ENCODE peak calls at places on chromosomes 12 and 14, in six cellular contexts. P is neuronal stem cell, W is mesenchymal stem cell, Y is IMR-90, C is H1, J is trophoblast cell. B is an unnamed sample.
A peak's percentile ranks its signal among the peaks of the same experiment; 100 is the strongest.

GRCh38 chr14:39034481-39035296 is 68.3 kb downstream of the SEC23A start:
- DNase-seq in Y (no peak), W (peak; percentile 27), J (no peak), P (no peak), C (no peak), B (no peak)

GRCh38 chr14:48398675-48399282 is 723.4 kb upstream of the MDGA2 start:
- DNase-seq in C (no peak), J (no peak), W (peak; percentile 68), P (peak; percentile 30), Y (peak; percentile 47), B (no peak)

GRCh38 chr14:39055786-39056474 is 47.1 kb downstream of the SEC23A start:
- DNase-seq in J (no peak), W (no peak), P (no peak), Y (no peak), C (no peak), B (no peak)

GRCh38 chr12:99605-100004 is 33.0 kb downstream of the IQSEC3 start:
- DNase-seq in P (peak; percentile 45), W (peak; percentile 28), J (no peak), C (no peak), Y (peak; percentile 50), B (peak; percentile 73)

GRCh38 chr12:71282925-71283324 is 125.1 kb upstream of the TSPAN8 start:
- DNase-seq in P (no peak), J (peak; percentile 27), W (no peak), Y (no peak), C (no peak), B (no peak)

GRCh38 chr12:7970475-7971252 is 34.7 kb upstream of the SLC2A3 start:
- DNase-seq in P (peak; percentile 90), C (peak; percentile 92), J (peak; percentile 98), W (peak; percentile 97), Y (peak; percentile 94), B (peak; percentile 98)

GRCh38 chr12:86948851-86949250 is 692.7 kb upstream of the MGAT4C start:
- DNase-seq in W (peak; percentile 49), C (no peak), P (no peak), Y (peak; percentile 17), J (no peak), B (no peak)

GRCh38 chr12:109287811-109288469 is 21.1 kb downstream of the FOXN4 start:
- DNase-seq in C (no peak), Y (no peak), P (no peak), W (no peak), J (no peak), B (no peak)

GRCh38 chr12:109962388-109962787 is 33.8 kb downstream of the GIT2 start:
- DNase-seq in J (no peak), C (no peak), W (no peak), P (no peak), Y (no peak), B (peak; percentile 38)

GRCh38 chr14:68278568-68279436 is 459.2 kb downstream of the RAD51B start:
- DNase-seq in J (peak; percentile 25), P (no peak), W (peak; percentile 90), Y (peak; percentile 64), C (no peak), B (no peak)

GRCh38 chr12:93137656-93138612 is 208.8 kb upstream of the EEA1 start:
- DNase-seq in J (peak; percentile 81), W (peak; percentile 78), C (no peak), P (no peak), Y (peak; percentile 90), B (no peak)

GRCh38 chr12:114936148-114937099 is 252.4 kb upstream of the TBX3 start:
- DNase-seq in P (no peak), Y (peak; percentile 85), C (no peak), J (no peak), W (peak; percentile 81), B (no peak)

GRCh38 chr12:109170335-109170734 is 53.9 kb downstream of the ACACB start:
- DNase-seq in Y (no peak), P (no peak), W (no peak), J (no peak), C (no peak), B (no peak)

GRCh38 chr14:45891417-45892080 is 638.5 kb upstream of the MIS18BP1 start:
- DNase-seq in P (peak; percentile 8), J (no peak), W (no peak), Y (no peak), C (peak; percentile 51), B (peak; percentile 58)

GRCh38 chr14:94376976-94377865 is 11.2 kb downstream of the SERPINA1 start:
- DNase-seq in W (no peak), C (no peak), Y (no peak), J (no peak), P (no peak), B (no peak)

GRCh38 chr12:26871985-26872384 is 39.0 kb upstream of the ITPR2 start:
- DNase-seq in P (no peak), W (no peak), Y (no peak), C (no peak), J (no peak), B (no peak)

GRCh38 chr12:49647280-49647679 is 23.9 kb downstream of the PRPF40B start:
- DNase-seq in W (no peak), C (no peak), Y (no peak), P (no peak), J (no peak), B (no peak)

GRCh38 chr14:96016761-96017160 is 22.4 kb upstream of the C14orf132 start:
- DNase-seq in P (no peak), C (no peak), J (no peak), Y (peak; percentile 12), W (peak; percentile 81), B (no peak)

GRCh38 chr12:95767703-95768102 is 22.9 kb downstream of the NTN4 start:
- DNase-seq in W (no peak), P (no peak), Y (peak; percentile 59), J (no peak), C (no peak), B (no peak)

GRCh38 chr12:68180792-68181744 is 21.5 kb upstream of the IFNG start:
- DNase-seq in J (no peak), C (no peak), W (no peak), Y (no peak), P (no peak), B (no peak)

GRCh38 chr12:92421701-92422100 is 276.1 kb upstream of the BTG1 start:
- DNase-seq in J (no peak), C (no peak), W (no peak), Y (peak; percentile 71), P (no peak), B (no peak)

GRCh38 chr14:75257241-75257640 is 21.4 kb upstream of the FOS start:
- DNase-seq in P (no peak), Y (peak; percentile 37), J (peak; percentile 87), W (peak; percentile 50), C (no peak), B (no peak)

GRCh38 chr12:117360222-117360550 is 1.2 kb downstream of the NOS1 start:
- DNase-seq in P (no peak), Y (no peak), C (peak; percentile 79), W (no peak), J (no peak), B (peak; percentile 46)
- H3K23ac ChIP-seq in P (peak overlapping the region; percentile 31), Y (no peak overlapping the region), C (no peak overlapping the region), W (no peak overlapping the region), J (no peak overlapping the region), B (no peak overlapping the region)

DNA sequence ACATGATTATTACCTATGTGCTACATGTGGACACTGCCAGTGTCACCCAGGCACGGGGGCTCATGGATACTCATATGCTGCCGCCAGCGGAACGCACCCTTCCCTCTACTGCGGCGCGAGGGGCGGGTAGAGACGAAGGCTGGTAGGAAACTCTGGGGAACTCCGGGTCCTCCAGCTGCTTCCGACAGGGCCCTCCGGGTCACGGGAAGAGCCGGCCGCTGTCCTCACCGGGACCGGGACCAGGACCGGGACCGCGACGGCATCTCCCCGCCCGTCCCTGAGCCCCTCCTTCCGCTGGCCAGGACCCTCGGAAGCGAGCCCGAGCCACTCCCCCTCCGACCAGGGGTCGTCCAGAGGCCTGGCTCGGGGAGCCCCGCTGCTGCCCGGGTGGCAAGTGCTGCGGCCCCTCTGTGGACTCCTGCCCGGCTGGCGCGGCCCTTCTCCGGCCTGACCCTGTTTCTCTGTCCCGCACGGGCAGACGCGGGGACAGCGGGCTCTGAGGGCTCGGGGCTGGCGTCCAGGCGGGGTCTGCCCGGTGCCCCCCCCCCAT is 209.6 kb downstream of the ADGRD1 start:
- DNase-seq in P (no peak), W (no peak), Y (no peak), J (no peak), C (no peak), B (peak; percentile 26)
- H4K91ac ChIP-seq in P (no peak overlapping the region), W (no peak overlapping the region), Y (no peak overlapping the region), J (no peak overlapping the region), C (no peak overlapping the region), B (no peak overlapping the region)

DNA sequence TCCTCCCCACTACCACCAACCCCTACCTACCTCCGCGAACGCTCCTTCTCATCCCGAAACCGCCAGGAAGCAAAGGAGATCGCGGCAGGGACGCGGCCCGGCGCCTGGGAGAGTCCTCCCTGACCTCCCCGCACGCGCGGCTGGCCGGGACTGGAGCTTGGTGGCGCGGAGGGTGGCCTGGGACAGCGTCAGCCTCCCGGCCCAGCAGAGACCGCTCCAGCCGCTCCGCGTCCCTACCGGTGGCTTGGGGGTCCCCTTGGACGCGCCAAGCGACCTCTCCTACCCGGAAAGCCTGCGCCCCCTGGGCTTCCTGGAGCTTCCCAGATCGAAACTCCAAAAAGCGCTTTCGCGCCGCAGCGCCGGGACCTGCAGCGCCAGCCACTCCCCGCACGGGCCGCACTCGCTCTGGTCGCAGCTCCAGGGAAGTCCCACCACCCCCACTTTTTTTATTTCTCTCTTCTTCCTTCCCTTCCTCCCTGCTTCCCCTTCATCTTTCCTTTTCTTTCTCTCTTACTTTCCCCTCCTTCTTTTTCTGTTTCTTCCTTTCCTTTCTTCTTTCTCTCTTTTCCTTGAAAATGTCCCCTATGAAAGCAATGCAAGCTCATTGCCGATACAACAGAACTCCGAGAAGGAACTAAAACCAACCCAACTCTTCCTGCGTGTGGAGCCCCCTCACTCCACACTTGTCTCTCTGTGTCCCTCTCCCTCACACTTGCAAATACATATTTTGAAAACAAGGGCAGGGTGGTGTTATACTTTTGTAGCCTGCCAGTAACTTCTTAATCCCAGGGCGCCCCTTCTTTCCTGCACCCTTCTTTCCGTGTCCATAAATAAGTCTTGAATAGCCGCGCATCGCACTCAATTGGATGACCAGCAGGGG is 3.8 kb downstream of the DIO3 start:
- DNase-seq in P (no peak), J (no peak), W (no peak), Y (no peak), C (peak; percentile 71), B (peak; percentile 62)
- H3K23ac ChIP-seq in P (no peak overlapping the region), J (no peak overlapping the region), W (no peak overlapping the region), Y (no peak overlapping the region), C (no peak overlapping the region), B (no peak overlapping the region)

GRCh38 chr14:88504602-88505001 is 50.2 kb downstream of the PTPN21 start:
- DNase-seq in C (no peak), P (no peak), W (no peak), J (no peak), Y (no peak), B (no peak)

GRCh38 chr14:88500611-88501010 is 54.2 kb downstream of the PTPN21 start:
- DNase-seq in P (no peak), W (no peak), J (no peak), Y (no peak), C (no peak), B (no peak)

GRCh38 chr14:88503754-88504406 is 50.9 kb downstream of the PTPN21 start:
- DNase-seq in P (no peak), J (no peak), Y (no peak), W (no peak), C (no peak), B (no peak)

GRCh38 chr14:88505621-88506020 is 49.2 kb downstream of the PTPN21 start:
- DNase-seq in J (no peak), W (no peak), P (no peak), C (no peak), Y (no peak), B (no peak)

DNA sequence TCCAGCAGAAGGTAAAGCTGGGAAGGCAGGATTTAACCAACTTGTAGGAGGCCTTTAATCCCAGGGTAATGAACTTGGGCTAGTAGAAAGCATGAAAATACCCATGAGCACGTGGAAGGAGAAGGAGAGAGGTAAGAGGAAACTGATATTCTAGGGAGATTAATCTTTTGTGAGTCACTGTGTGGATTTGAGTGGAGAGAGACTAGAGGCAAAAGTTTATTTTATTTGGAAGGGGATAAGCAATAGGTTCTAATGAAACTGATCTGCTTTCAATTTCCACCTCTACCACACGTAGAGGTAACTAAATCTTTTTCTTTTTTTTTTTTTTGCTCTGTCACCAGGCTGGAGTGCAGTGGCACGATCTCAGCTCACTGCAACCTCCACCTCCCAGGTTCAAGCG is 52.1 kb downstream of the PTPN21 start:
- DNase-seq in C (no peak), W (no peak), P (no peak), J (no peak), Y (peak; percentile 59), B (no peak)
- H4K91ac ChIP-seq in C (no peak overlapping the region), W (no peak overlapping the region), P (no peak overlapping the region), J (no peak overlapping the region), Y (no peak overlapping the region), B (no peak overlapping the region)